ENCODE peak calls at places on chromosomes 3 and 15, in nine cellular contexts. R is mucosa of gallbladder; P is activated CD8-positive, alpha-beta memory T cell treated with anti-CD3 and anti-CD28 coated beads, Interleukin-2, amount 50 U/mL, for 48 hours; N is renal cortical epithelial cell; C is stimulated activated naive CD8-positive, alpha-beta T cell treated with anti-CD3 and anti-CD28 coated beads, Interleukin-15, Interleukin-2, amounts not matched to agents 100 U/mL and 50 U/mL, for 24 hours; D is M059J; V is HEK293T; F is NCI-H187 treated with DMSO at 0.1 percent for 48 hours; B is OCI-LY7. X is an unnamed sample.

GRCh38 chr3:97793415-97794019 is 28.3 kb upstream of the CRYBG3 start:
- DNase-seq in R (no peak), P (no peak), N (peak), C (no peak), D (peak), V (peak), F (no peak), B (peak), X (peak)

GRCh38 chr3:121431717-121432517 is 113.9 kb downstream of the POLQ start:
- DNase-seq in R (peak), P (no peak), N (peak), C (peak), D (peak), V (no peak), F (no peak), B (peak), X (no peak)

GRCh38 chr15:100658895-100659294 is 56.5 kb downstream of the ASB7 start:
- DNase-seq in R (no peak), P (no peak), N (no peak), C (no peak), D (no peak), V (no peak), F (no peak), B (no peak), X (no peak)

GRCh38 chr3:9969632-9970019 is 17.0 kb downstream of the EMC3 start:
- DNase-seq in R (no peak), P (no peak), N (no peak), C (no peak), D (no peak), V (no peak), F (no peak), B (no peak), X (no peak)

GRCh38 chr3:158451405-158452045 is 119.5 kb upstream of the MLF1 start:
- DNase-seq in R (no peak), P (no peak), N (no peak), C (no peak), D (no peak), V (no peak), F (no peak), B (no peak), X (no peak)

GRCh38 chr3:170467560-170467959 is 48.9 kb downstream of the CLDN11 start:
- DNase-seq in R (no peak), P (no peak), N (no peak), C (no peak), D (no peak), V (no peak), F (peak), B (no peak), X (no peak)

GRCh38 chr3:110343376-110343775 is 728.2 kb upstream of the NECTIN3 start:
- DNase-seq in R (peak), P (no peak), N (peak), C (no peak), D (peak), V (no peak), F (no peak), B (no peak), X (peak)

GRCh38 chr3:117998071-117998470 is 1036.6 kb downstream of the IGSF11 start:
- DNase-seq in R (no peak), P (no peak), N (no peak), C (no peak), D (peak), V (no peak), F (no peak), B (no peak), X (no peak)

GRCh38 chr15:59303641-59304433 is 68.8 kb downstream of the MYO1E start:
- DNase-seq in R (no peak), P (no peak), N (peak), C (peak), D (peak), V (no peak), F (no peak), B (no peak), X (no peak)

GRCh38 chr15:56353119-56353518 is 12.1 kb upstream of the TEX9 start:
- DNase-seq in R (no peak), P (no peak), N (no peak), C (no peak), D (no peak), V (no peak), F (no peak), B (no peak), X (no peak)

GRCh38 chr15:50315814-50316630 is 39.0 kb downstream of the GABPB1 start:
- DNase-seq in R (no peak), P (no peak), N (peak), C (no peak), D (peak), V (peak), F (no peak), B (peak), X (peak)

GRCh38 chr3:161879470-161879869 is 382.9 kb downstream of the OTOL1 start:
- DNase-seq in R (no peak), P (no peak), N (no peak), C (no peak), D (peak), V (no peak), F (no peak), B (no peak), X (no peak)

GRCh38 chr3:24375947-24376384 is 118.7 kb downstream of the THRB start:
- DNase-seq in R (no peak), P (no peak), N (no peak), C (no peak), D (no peak), V (no peak), F (no peak), B (no peak), X (no peak)

GRCh38 chr15:26087395-26087794 is 224.3 kb upstream of the ATP10A start:
- DNase-seq in R (no peak), P (no peak), N (peak), C (no peak), D (peak), V (no peak), F (no peak), B (no peak), X (no peak)

GRCh38 chr3:71551286-71551919 is 32.1 kb downstream of the FOXP1 start:
- DNase-seq in R (no peak), P (no peak), N (peak), C (no peak), D (peak), V (no peak), F (no peak), B (no peak), X (peak)

GRCh38 chr3:190546881-190547510 is 33.1 kb downstream of the IL1RAP start:
- DNase-seq in R (no peak), P (no peak), N (no peak), C (no peak), D (no peak), V (no peak), F (peak), B (no peak), X (no peak)

GRCh38 chr15:73344051-73344450 is 24.7 kb downstream of the HCN4 start:
- DNase-seq in R (no peak), P (no peak), N (no peak), C (no peak), D (peak), V (no peak), F (no peak), B (no peak), X (no peak)

GRCh38 chr15:80242132-80242769 is 9.8 kb downstream of the CTXND1 start:
- DNase-seq in R (no peak), P (peak), N (peak), C (no peak), D (peak), V (peak), F (no peak), B (peak), X (peak)

GRCh38 chr3:66404246-66404645 is 96.6 kb downstream of the LRIG1 start:
- DNase-seq in R (no peak), P (no peak), N (no peak), C (no peak), D (no peak), V (no peak), F (no peak), B (no peak), X (no peak)

GRCh38 chr15:97903560-97904195 is 56.8 kb upstream of the ARRDC4 start:
- DNase-seq in R (no peak), P (no peak), N (peak), C (no peak), D (no peak), V (no peak), F (no peak), B (no peak), X (no peak)

GRCh38 chr15:99651023-99651807 is 82.0 kb downstream of the LYSMD4 start:
- DNase-seq in R (no peak), P (no peak), N (peak), C (no peak), D (peak), V (no peak), F (no peak), B (no peak), X (no peak)

GRCh38 chr3:112199622-112200316 is 66.7 kb upstream of the GCSAM start:
- DNase-seq in R (no peak), P (no peak), N (peak), C (no peak), D (peak), V (no peak), F (no peak), B (no peak), X (peak)

GRCh38 chr3:64945171-64945684 is 257.4 kb upstream of the ADAMTS9 start:
- DNase-seq in R (no peak), P (no peak), N (peak), C (no peak), D (no peak), V (no peak), F (no peak), B (no peak), X (no peak)

GRCh38 chr3:49703443-49703927 is 14.1 kb downstream of the RNF123 start:
- DNase-seq in R (peak), P (peak), N (peak), C (peak), D (peak), V (peak), F (no peak), B (peak), X (peak)

X was measured in A549.